ENCODE peak calls at places on chromosome 15, in six cellular contexts. N, V, X, Z, L and G are unnamed samples.

GRCh38 chr15:63041982-63042878 is at the start of gene TPM1:
- DNase-seq in V (no peak), L (no peak), Z (peak), N (peak), X (peak), G (no peak)

GRCh38 chr15:80779658-80780415 is 667 bp downstream of the CEMIP start:
- DNase-seq in V (no peak), Z (no peak), X (peak), L (no peak), N (no peak), G (peak)

GRCh38 chr15:37040072-37040742 is 60.1 kb downstream of the MEIS2 start:
- DNase-seq in X (no peak), Z (no peak), N (no peak), V (no peak), L (no peak), G (no peak)

GRCh38 chr15:69156726-69157381 is 3.6 kb upstream of the GLCE start:
- DNase-seq in V (peak), Z (no peak), X (no peak), N (no peak), L (no peak), G (no peak)

GRCh38 chr15:56369234-56369633 is 4.0 kb downstream of the TEX9 start:
- DNase-seq in L (no peak), X (no peak), V (no peak), N (no peak), Z (no peak), G (no peak)

GRCh38 chr15:75104804-75105557 is 81.6 kb downstream of the PPCDC start:
- DNase-seq in V (no peak), X (peak), N (peak), L (no peak), Z (no peak), G (peak)

GRCh38 chr15:52496776-52497470 is 31.8 kb downstream of the MYO5A start:
- DNase-seq in L (no peak), N (peak), V (no peak), X (no peak), Z (no peak), G (no peak)

GRCh38 chr15:73990250-73991005 is 1.7 kb downstream of the STOML1 start:
- DNase-seq in V (no peak), Z (no peak), N (no peak), X (no peak), L (no peak), G (no peak)

GRCh38 chr15:88258021-88258641 is 1.6 kb upstream of the NTRK3 start:
- DNase-seq in L (no peak), Z (peak), N (peak), X (no peak), V (peak), G (no peak)

GRCh38 chr15:81327526-81327925 is 3.6 kb upstream of the STARD5 start:
- DNase-seq in V (no peak), X (no peak), N (no peak), Z (no peak), L (no peak), G (peak)

GRCh38 chr15:68126415-68126814 is 72.3 kb downstream of the PIAS1 start:
- DNase-seq in Z (no peak), N (no peak), L (no peak), V (no peak), X (peak), G (no peak)